ENCODE peak calls at places on chromosomes 2 and 18, in six cellular contexts. L is GF-D8, A is fibroblast of villous mesenchyme, D is HFFc6, Y is type B pancreatic cell, N is COR-L47. V is an unnamed sample.

GRCh38 chr2:199590323-199590915 is 132.7 kb upstream of the SATB2 start:
- DNase-seq in L (no peak), A (no peak), D (no peak), Y (no peak), N (no peak), V (no peak)

GRCh38 chr2:165793161-165793778 is 777 bp downstream of the GALNT3 start:
- DNase-seq in L (no peak), A (no peak), D (no peak), Y (no peak), N (peak), V (no peak)

GRCh38 chr2:227630322-227630721 is 13.0 kb downstream of the SCYGR4 start:
- DNase-seq in L (no peak), A (no peak), D (no peak), Y (no peak), N (no peak), V (no peak)

GRCh38 chr18:80223581-80224148 is 23.6 kb downstream of the PARD6G start:
- DNase-seq in L (no peak), A (no peak), D (no peak), Y (no peak), N (no peak), V (no peak)

GRCh38 chr2:95278051-95278471 is 3.8 kb downstream of the PROM2 start:
- DNase-seq in L (no peak), A (peak), D (peak), Y (no peak), N (no peak), V (no peak)

GRCh38 chr2:218375212-218375611 is 6.9 kb upstream of the SLC11A1 start:
- DNase-seq in L (no peak), A (peak), D (peak), Y (no peak), N (no peak), V (no peak)

GRCh38 chr18:4762399-4762798 is 307.3 kb upstream of the DLGAP1 start:
- DNase-seq in L (no peak), A (no peak), D (no peak), Y (no peak), N (no peak), V (no peak)

GRCh38 chr2:152098798-152099654 is at the start of gene CACNB4:
- DNase-seq in L (peak), A (peak), D (peak), Y (no peak), N (peak), V (no peak)

GRCh38 chr2:237556773-237557632 is 9.4 kb upstream of the PRLH start:
- DNase-seq in L (no peak), A (peak), D (no peak), Y (no peak), N (no peak), V (no peak)

GRCh38 chr2:45432406-45432805 is 178.7 kb downstream of the SRBD1 start:
- DNase-seq in L (no peak), A (no peak), D (peak), Y (no peak), N (no peak), V (no peak)

GRCh38 chr2:137886432-137886831 is 77.8 kb upstream of the HNMT start:
- DNase-seq in L (no peak), A (no peak), D (no peak), Y (no peak), N (peak), V (no peak)

GRCh38 chr2:26401739-26402541 is at the start of gene DRC1:
- DNase-seq in L (no peak), A (peak), D (peak), Y (peak), N (peak), V (peak)

GRCh38 chr2:51103205-51103604 is 71.3 kb upstream of the NRXN1 start:
- DNase-seq in L (no peak), A (no peak), D (no peak), Y (peak), N (no peak), V (no peak)

GRCh38 chr2:5070257-5070656 is 621.9 kb upstream of the SOX11 start:
- DNase-seq in L (no peak), A (no peak), D (no peak), Y (no peak), N (no peak), V (no peak)

GRCh38 chr2:163081754-163082153 is 243.2 kb upstream of the KCNH7 start:
- DNase-seq in L (no peak), A (no peak), D (no peak), Y (no peak), N (no peak), V (no peak)

GRCh38 chr18:3595282-3596273 is 145.6 kb downstream of the TGIF1 start:
- DNase-seq in L (peak), A (peak), D (peak), Y (no peak), N (no peak), V (no peak)

GRCh38 chr2:230915297-230915696 is 9.7 kb downstream of the GPR55 start:
- DNase-seq in L (no peak), A (no peak), D (no peak), Y (no peak), N (no peak), V (no peak)

GRCh38 chr2:111984213-111984604 is 70.9 kb upstream of the TMEM87B start:
- DNase-seq in L (no peak), A (no peak), D (no peak), Y (no peak), N (no peak), V (no peak)

GRCh38 chr2:3492951-3493609 is 26.3 kb downstream of the ADI1 start:
- DNase-seq in L (no peak), A (peak), D (peak), Y (no peak), N (no peak), V (peak)

GRCh38 chr2:172100080-172101007 is 2.4 kb downstream of the DLX2 start:
- DNase-seq in L (no peak), A (no peak), D (no peak), Y (peak), N (no peak), V (no peak)

GRCh38 chr2:68791914-68792313 is 57.3 kb downstream of the ARHGAP25 start:
- DNase-seq in L (no peak), A (no peak), D (no peak), Y (no peak), N (no peak), V (no peak)

GRCh38 chr2:113973856-113974255 is 84.0 kb downstream of the ACTR3 start:
- DNase-seq in L (no peak), A (no peak), D (no peak), Y (no peak), N (no peak), V (no peak)

GRCh38 chr2:160347269-160347863 is 146.2 kb downstream of the RBMS1 start:
- DNase-seq in L (no peak), A (peak), D (no peak), Y (no peak), N (no peak), V (no peak)

GRCh38 chr18:6879508-6880195 is 150.1 kb downstream of the ARHGAP28 start:
- DNase-seq in L (no peak), A (no peak), D (no peak), Y (no peak), N (no peak), V (no peak)

GRCh38 chr2:48572797-48573196 is 42.8 kb downstream of the STON1 start:
- DNase-seq in L (no peak), A (no peak), D (no peak), Y (no peak), N (peak), V (no peak)

V was measured in AG09319.